ENCODE peak calls at places on chromosomes 4 and X, in ten cellular contexts. One of them, this sample, is unnamed.

GRCh38 chrX:2654436-2655340 is 36.4 kb upstream of the CD99 start:
- DNase-seq in transverse colon: peak
- DNase-seq in body of pancreas: peak
- DNase-seq in lower leg skin: peak
- DNase-seq in IMR-90: no peak
- DNase-seq in heart left ventricle: no peak
- DNase-seq in testis: no peak
- DNase-seq in upper lobe of left lung: no peak
- DNase-seq in K562: no peak
- DNase-seq in HepG2: peak
- DNase-seq in this sample: no peak

GRCh38 chr4:4852591-4853362 is 6.7 kb upstream of the MSX1 start:
- DNase-seq in IMR-90: peak
- DNase-seq in heart left ventricle: no peak
- DNase-seq in K562: peak
- DNase-seq in HepG2: no peak
- DNase-seq in lower leg skin: no peak
- DNase-seq in body of pancreas: no peak
- DNase-seq in transverse colon: no peak
- DNase-seq in upper lobe of left lung: no peak
- DNase-seq in testis: peak
- DNase-seq in this sample: no peak

GRCh38 chrX:34656842-34657780 is at the start of gene TMEM47:
- DNase-seq in lower leg skin: peak
- DNase-seq in upper lobe of left lung: peak
- DNase-seq in testis: peak
- DNase-seq in HepG2: no peak
- DNase-seq in K562: peak
- DNase-seq in IMR-90: peak
- DNase-seq in transverse colon: peak
- DNase-seq in heart left ventricle: peak
- DNase-seq in body of pancreas: peak
- DNase-seq in this sample: peak

GRCh38 chr4:156865391-156865790 is 106.2 kb downstream of the PDGFC start:
- DNase-seq in heart left ventricle: no peak
- DNase-seq in transverse colon: no peak
- DNase-seq in body of pancreas: no peak
- DNase-seq in HepG2: no peak
- DNase-seq in testis: no peak
- DNase-seq in upper lobe of left lung: no peak
- DNase-seq in IMR-90: peak
- DNase-seq in lower leg skin: no peak
- DNase-seq in K562: no peak
- DNase-seq in this sample: no peak

GRCh38 chr4:77817304-77818076 is 1.7 kb downstream of the CNOT6L start:
- DNase-seq in transverse colon: peak
- DNase-seq in K562: no peak
- DNase-seq in IMR-90: no peak
- DNase-seq in upper lobe of left lung: no peak
- DNase-seq in testis: no peak
- DNase-seq in heart left ventricle: no peak
- DNase-seq in HepG2: peak
- DNase-seq in lower leg skin: no peak
- DNase-seq in body of pancreas: peak
- DNase-seq in this sample: peak

GRCh38 chr4:76760214-76760613 is 137.7 kb downstream of the SOWAHB start:
- DNase-seq in body of pancreas: no peak
- DNase-seq in transverse colon: no peak
- DNase-seq in lower leg skin: no peak
- DNase-seq in testis: no peak
- DNase-seq in IMR-90: no peak
- DNase-seq in upper lobe of left lung: no peak
- DNase-seq in K562: no peak
- DNase-seq in HepG2: no peak
- DNase-seq in heart left ventricle: no peak
- DNase-seq in this sample: no peak

GRCh38 chrX:150907474-150907873 is 9.0 kb upstream of the CD99L2 start:
- DNase-seq in K562: no peak
- DNase-seq in body of pancreas: no peak
- DNase-seq in heart left ventricle: peak
- DNase-seq in lower leg skin: no peak
- DNase-seq in upper lobe of left lung: no peak
- DNase-seq in HepG2: no peak
- DNase-seq in IMR-90: no peak
- DNase-seq in testis: no peak
- DNase-seq in transverse colon: no peak
- DNase-seq in this sample: no peak

GRCh38 chrX:47707031-47707780 is 48.2 kb upstream of the UXT start:
- DNase-seq in heart left ventricle: no peak
- DNase-seq in lower leg skin: no peak
- DNase-seq in HepG2: no peak
- DNase-seq in testis: no peak
- DNase-seq in body of pancreas: no peak
- DNase-seq in K562: peak
- DNase-seq in transverse colon: no peak
- DNase-seq in IMR-90: no peak
- DNase-seq in upper lobe of left lung: no peak
- DNase-seq in this sample: peak

GRCh38 chr4:6308890-6309643 is 39.4 kb downstream of the WFS1 start:
- DNase-seq in IMR-90: no peak
- DNase-seq in heart left ventricle: peak
- DNase-seq in K562: no peak
- DNase-seq in lower leg skin: no peak
- DNase-seq in HepG2: peak
- DNase-seq in testis: peak
- DNase-seq in body of pancreas: no peak
- DNase-seq in upper lobe of left lung: no peak
- DNase-seq in transverse colon: no peak
- DNase-seq in this sample: no peak

GRCh38 chr4:90099795-90100194 is 27.4 kb upstream of the CCSER1 start:
- DNase-seq in testis: no peak
- DNase-seq in body of pancreas: no peak
- DNase-seq in IMR-90: no peak
- DNase-seq in lower leg skin: no peak
- DNase-seq in heart left ventricle: no peak
- DNase-seq in upper lobe of left lung: peak
- DNase-seq in transverse colon: no peak
- DNase-seq in HepG2: no peak
- DNase-seq in K562: no peak
- DNase-seq in this sample: no peak

GRCh38 chr4:165355900-165356300 is 22.9 kb upstream of the CPE start:
- DNase-seq in body of pancreas: no peak
- DNase-seq in transverse colon: no peak
- DNase-seq in heart left ventricle: no peak
- DNase-seq in HepG2: peak
- DNase-seq in IMR-90: peak
- DNase-seq in upper lobe of left lung: no peak
- DNase-seq in testis: peak
- DNase-seq in K562: no peak
- DNase-seq in lower leg skin: no peak
- DNase-seq in this sample: peak

GRCh38 chr4:87007345-87008181 is 72.8 kb downstream of the AFF1 start:
- DNase-seq in upper lobe of left lung: peak
- DNase-seq in heart left ventricle: peak
- DNase-seq in HepG2: no peak
- DNase-seq in testis: peak
- DNase-seq in lower leg skin: peak
- DNase-seq in body of pancreas: peak
- DNase-seq in K562: peak
- DNase-seq in transverse colon: peak
- DNase-seq in IMR-90: peak
- DNase-seq in this sample: peak

GRCh38 chrX:106009145-106009544 is 29.4 kb downstream of the SERPINA7 start:
- DNase-seq in K562: no peak
- DNase-seq in heart left ventricle: no peak
- DNase-seq in upper lobe of left lung: no peak
- DNase-seq in lower leg skin: no peak
- DNase-seq in testis: no peak
- DNase-seq in transverse colon: no peak
- DNase-seq in HepG2: no peak
- DNase-seq in body of pancreas: no peak
- DNase-seq in IMR-90: no peak
- DNase-seq in this sample: no peak

GRCh38 chr4:10183462-10183861 is 66.9 kb upstream of the WDR1 start:
- DNase-seq in body of pancreas: no peak
- DNase-seq in testis: no peak
- DNase-seq in transverse colon: no peak
- DNase-seq in IMR-90: no peak
- DNase-seq in heart left ventricle: no peak
- DNase-seq in HepG2: no peak
- DNase-seq in lower leg skin: no peak
- DNase-seq in upper lobe of left lung: no peak
- DNase-seq in K562: no peak
- DNase-seq in this sample: no peak

GRCh38 chr4:10184501-10184938 is 67.9 kb upstream of the WDR1 start:
- DNase-seq in HepG2: no peak
- DNase-seq in lower leg skin: no peak
- DNase-seq in K562: no peak
- DNase-seq in upper lobe of left lung: no peak
- DNase-seq in body of pancreas: no peak
- DNase-seq in transverse colon: no peak
- DNase-seq in heart left ventricle: no peak
- DNase-seq in IMR-90: no peak
- DNase-seq in testis: no peak
- DNase-seq in this sample: peak

GRCh38 chr4:10185518-10186227 is 69.1 kb upstream of the WDR1 start:
- DNase-seq in HepG2: no peak
- DNase-seq in heart left ventricle: peak
- DNase-seq in body of pancreas: no peak
- DNase-seq in transverse colon: no peak
- DNase-seq in IMR-90: no peak
- DNase-seq in testis: no peak
- DNase-seq in upper lobe of left lung: no peak
- DNase-seq in lower leg skin: no peak
- DNase-seq in K562: peak
- DNase-seq in this sample: peak

GRCh38 chr4:10182446-10183424 is 66.1 kb upstream of the WDR1 start:
- DNase-seq in K562: no peak
- DNase-seq in heart left ventricle: no peak
- DNase-seq in HepG2: no peak
- DNase-seq in lower leg skin: no peak
- DNase-seq in transverse colon: no peak
- DNase-seq in testis: no peak
- DNase-seq in body of pancreas: no peak
- DNase-seq in IMR-90: no peak
- DNase-seq in upper lobe of left lung: no peak
- DNase-seq in this sample: peak

DNA sequence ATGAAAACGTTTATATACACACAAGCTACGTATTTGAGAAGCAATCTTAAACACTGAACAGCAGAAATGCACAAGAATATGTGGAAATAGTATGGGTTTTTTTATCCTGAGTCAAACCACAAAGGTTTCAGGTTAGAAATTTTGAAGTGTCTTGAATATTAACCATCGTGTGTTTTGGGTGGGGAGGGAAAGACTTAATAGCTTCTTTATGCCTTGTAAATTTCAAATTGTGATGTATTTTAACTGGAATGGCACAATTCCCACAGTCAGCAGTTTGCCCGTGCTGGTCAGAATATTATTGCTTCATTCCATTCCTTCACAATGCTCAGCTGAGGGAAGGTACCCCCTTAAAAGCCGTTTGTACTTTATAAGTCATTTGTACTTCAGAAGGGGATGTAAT is 67.5 kb upstream of the WDR1 start:
- DNase-seq in lower leg skin: no peak
- DNase-seq in K562: no peak
- DNase-seq in IMR-90: peak
- DNase-seq in heart left ventricle: no peak
- DNase-seq in testis: no peak
- DNase-seq in HepG2: no peak
- DNase-seq in body of pancreas: no peak
- DNase-seq in upper lobe of left lung: no peak
- DNase-seq in transverse colon: no peak
- DNase-seq in this sample: no peak
- TF ChIP-seq POLR2A in lower leg skin: no peak
- TF ChIP-seq POLR2A in K562: no peak
- TF ChIP-seq POLR2A in IMR-90: no peak
- TF ChIP-seq POLR2A in heart left ventricle: no peak
- TF ChIP-seq POLR2A in testis: no peak
- TF ChIP-seq POLR2A in HepG2: no peak
- TF ChIP-seq POLR2A in body of pancreas: no peak
- TF ChIP-seq POLR2A in upper lobe of left lung: no peak
- TF ChIP-seq POLR2A in transverse colon: no peak
- TF ChIP-seq POLR2A in this sample: no peak

DNA sequence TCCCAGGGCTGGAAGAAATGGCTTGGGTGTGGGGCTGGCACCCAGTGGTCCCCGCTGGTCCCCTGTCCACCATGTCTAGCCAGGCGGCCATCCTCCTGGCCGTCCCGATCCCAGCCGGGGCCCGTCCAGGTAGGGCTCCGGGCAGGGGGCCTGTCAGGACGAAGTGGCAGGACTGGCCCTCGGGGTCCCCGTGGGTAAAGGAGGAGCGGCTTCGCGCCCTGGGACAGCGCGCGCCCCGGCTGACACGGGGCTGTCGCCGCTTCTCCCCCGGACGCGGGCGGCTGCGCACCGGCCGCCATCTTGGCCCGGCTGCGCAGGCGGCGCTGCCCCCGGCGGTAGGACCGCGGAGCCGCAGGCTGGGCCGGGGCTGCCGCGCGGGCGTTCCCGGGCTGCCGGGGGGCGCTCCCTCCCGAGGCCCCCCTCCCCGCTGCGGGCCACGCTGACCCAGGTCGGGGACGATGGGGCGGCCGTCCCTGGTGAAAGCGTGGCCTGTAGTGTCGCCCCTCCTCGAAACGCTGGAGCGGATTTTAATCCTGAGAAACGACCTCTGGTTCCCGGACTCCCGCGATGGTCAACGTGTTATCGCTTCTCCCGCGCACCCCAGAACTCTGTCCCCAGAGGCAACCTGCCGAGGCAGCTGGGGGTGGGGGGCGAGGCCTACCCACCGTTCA is 60.4 kb upstream of the BCOR start:
- DNase-seq in body of pancreas: no peak
- DNase-seq in HepG2: no peak
- DNase-seq in transverse colon: no peak
- DNase-seq in K562: no peak
- DNase-seq in testis: no peak
- DNase-seq in lower leg skin: no peak
- DNase-seq in heart left ventricle: peak
- DNase-seq in IMR-90: peak
- DNase-seq in upper lobe of left lung: no peak
- DNase-seq in this sample: peak
- TF ChIP-seq POLR2A in body of pancreas: peak
- TF ChIP-seq POLR2A in HepG2: no peak
- TF ChIP-seq POLR2A in transverse colon: no peak
- TF ChIP-seq POLR2A in K562: no peak
- TF ChIP-seq POLR2A in testis: no peak
- TF ChIP-seq POLR2A in lower leg skin: no peak
- TF ChIP-seq POLR2A in heart left ventricle: no peak
- TF ChIP-seq POLR2A in IMR-90: no peak
- TF ChIP-seq POLR2A in upper lobe of left lung: no peak
- TF ChIP-seq POLR2A in this sample: no peak

GRCh38 chrX:40570346-40571093 is 10.2 kb upstream of the ATP6AP2 start:
- DNase-seq in heart left ventricle: no peak
- DNase-seq in upper lobe of left lung: no peak
- DNase-seq in lower leg skin: peak
- DNase-seq in body of pancreas: no peak
- DNase-seq in IMR-90: no peak
- DNase-seq in HepG2: no peak
- DNase-seq in transverse colon: no peak
- DNase-seq in K562: peak
- DNase-seq in testis: no peak
- DNase-seq in this sample: no peak
- TF ChIP-seq POLR2A in heart left ventricle: no peak
- TF ChIP-seq POLR2A in upper lobe of left lung: no peak
- TF ChIP-seq POLR2A in lower leg skin: no peak
- TF ChIP-seq POLR2A in body of pancreas: no peak
- TF ChIP-seq POLR2A in IMR-90: no peak
- TF ChIP-seq POLR2A in HepG2: no peak
- TF ChIP-seq POLR2A in transverse colon: no peak
- TF ChIP-seq POLR2A in K562: no peak
- TF ChIP-seq POLR2A in testis: no peak
- TF ChIP-seq POLR2A in this sample: no peak

GRCh38 chrX:10156199-10157031 is at the start of gene CLCN4:
- DNase-seq in IMR-90: no peak
- DNase-seq in HepG2: peak
- DNase-seq in testis: peak
- DNase-seq in K562: no peak
- DNase-seq in lower leg skin: no peak
- DNase-seq in transverse colon: peak
- DNase-seq in body of pancreas: peak
- DNase-seq in heart left ventricle: peak
- DNase-seq in upper lobe of left lung: peak
- DNase-seq in this sample: peak
- TF ChIP-seq POLR2A in IMR-90: no peak
- TF ChIP-seq POLR2A in HepG2: peak
- TF ChIP-seq POLR2A in testis: no peak
- TF ChIP-seq POLR2A in K562: no peak
- TF ChIP-seq POLR2A in lower leg skin: no peak
- TF ChIP-seq POLR2A in transverse colon: no peak
- TF ChIP-seq POLR2A in body of pancreas: peak
- TF ChIP-seq POLR2A in heart left ventricle: no peak
- TF ChIP-seq POLR2A in upper lobe of left lung: no peak
- TF ChIP-seq POLR2A in this sample: peak